ENCODE peak calls at places on chromosomes 11 and 22, in nine cellular contexts. S is stomach, P is sigmoid colon, V is HCT116, E is suprapubic skin, O is breast epithelium, Z is endothelial cell of umbilical vein, T is transverse colon, L is GM23338. W is an unnamed sample.

GRCh38 chr11:90913131-90913668 is 690.4 kb upstream of the CHORDC1 start:
- DNase-seq in S (no peak), P (no peak), V (no peak), E (no peak), O (no peak), Z (no peak), T (no peak), L (no peak), W (no peak)

GRCh38 chr11:113518716-113519495 is 43.7 kb upstream of the DRD2 start:
- DNase-seq in S (no peak), P (no peak), V (no peak), E (no peak), O (no peak), Z (no peak), T (no peak), L (no peak), W (no peak)

GRCh38 chr11:8870461-8871282 is 40.3 kb upstream of the AKIP1 start:
- DNase-seq in S (peak), P (peak), V (peak), E (peak), O (no peak), Z (peak), T (peak), L (peak), W (peak)

GRCh38 chr22:38213319-38214247 is 11.8 kb downstream of the MAFF start:
- DNase-seq in S (no peak), P (no peak), V (no peak), E (no peak), O (no peak), Z (no peak), T (no peak), L (peak), W (no peak)

GRCh38 chr11:65439331-65440181 is 17.0 kb downstream of the NEAT1 start:
- DNase-seq in S (peak), P (peak), V (no peak), E (peak), O (no peak), Z (peak), T (no peak), L (no peak), W (no peak)

GRCh38 chr22:49106136-49106930 is 721.3 kb downstream of the BRD1 start:
- DNase-seq in S (no peak), P (peak), V (no peak), E (no peak), O (no peak), Z (no peak), T (no peak), L (no peak), W (no peak)

GRCh38 chr11:110565690-110566336 is 136.1 kb downstream of the FDX1 start:
- DNase-seq in S (peak), P (no peak), V (no peak), E (no peak), O (no peak), Z (no peak), T (no peak), L (peak), W (no peak)

GRCh38 chr11:117296881-117297280 is 5.7 kb downstream of the BACE1-AS start:
- DNase-seq in S (no peak), P (no peak), V (no peak), E (no peak), O (no peak), Z (no peak), T (no peak), L (no peak), W (no peak)

GRCh38 chr11:132623496-132623895 is 908.8 kb downstream of the OPCML start:
- DNase-seq in S (no peak), P (no peak), V (no peak), E (no peak), O (no peak), Z (no peak), T (no peak), L (no peak), W (no peak)

GRCh38 chr11:73288873-73289707 is 17.0 kb downstream of the P2RY6 start:
- DNase-seq in S (peak), P (peak), V (peak), E (no peak), O (no peak), Z (peak), T (peak), L (peak), W (peak)

GRCh38 chr22:19176175-19176630 is 2.3 kb downstream of the SLC25A1 start:
- DNase-seq in S (no peak), P (no peak), V (no peak), E (no peak), O (no peak), Z (no peak), T (no peak), L (peak), W (no peak)

GRCh38 chr11:73152086-73152853 is 10.2 kb upstream of the FCHSD2 start:
- DNase-seq in S (peak), P (peak), V (no peak), E (no peak), O (no peak), Z (no peak), T (peak), L (no peak), W (peak)

GRCh38 chr11:86978756-86979608 is 23.8 kb upstream of the FZD4 start:
- DNase-seq in S (no peak), P (no peak), V (peak), E (no peak), O (no peak), Z (peak), T (no peak), L (peak), W (no peak)

GRCh38 chr22:35894464-35894878 is 134.2 kb downstream of the RBFOX2 start:
- DNase-seq in S (no peak), P (peak), V (no peak), E (no peak), O (no peak), Z (no peak), T (peak), L (no peak), W (no peak)

GRCh38 chr11:128506999-128507591 is 80.3 kb downstream of the ETS1 start:
- DNase-seq in S (peak), P (peak), V (no peak), E (peak), O (no peak), Z (peak), T (peak), L (peak), W (no peak)

GRCh38 chr11:85783758-85784157 is 27.2 kb downstream of the SYTL2 start:
- DNase-seq in S (no peak), P (no peak), V (no peak), E (no peak), O (no peak), Z (no peak), T (no peak), L (no peak), W (no peak)

GRCh38 chr22:45999379-45999971 is 22.5 kb upstream of the WNT7B start:
- DNase-seq in S (no peak), P (peak), V (no peak), E (peak), O (no peak), Z (no peak), T (no peak), L (no peak), W (peak)

GRCh38 chr11:124276081-124276480 is 19.9 kb downstream of the OR8G5 start:
- DNase-seq in S (no peak), P (no peak), V (no peak), E (no peak), O (no peak), Z (peak), T (no peak), L (no peak), W (no peak)

GRCh38 chr11:57667065-57667714 is 724 bp upstream of the ZDHHC5 start:
- DNase-seq in S (peak), P (peak), V (peak), E (peak), O (peak), Z (peak), T (peak), L (peak), W (peak)

GRCh38 chr11:129277216-129277838 is 85.2 kb upstream of the ARHGAP32 start:
- DNase-seq in S (no peak), P (no peak), V (no peak), E (no peak), O (no peak), Z (peak), T (no peak), L (no peak), W (no peak)

GRCh38 chr11:63907808-63908530 is 9.0 kb downstream of the RCOR2 start:
- DNase-seq in S (no peak), P (no peak), V (no peak), E (no peak), O (no peak), Z (no peak), T (no peak), L (peak), W (no peak)

GRCh38 chr11:2465201-2466068 is 20.6 kb downstream of the KCNQ1 start:
- DNase-seq in S (peak), P (peak), V (no peak), E (no peak), O (no peak), Z (no peak), T (no peak), L (no peak), W (peak)

GRCh38 chr11:100562102-100562501 is 125.0 kb upstream of the ARHGAP42 start:
- DNase-seq in S (no peak), P (no peak), V (no peak), E (no peak), O (no peak), Z (peak), T (no peak), L (no peak), W (no peak)

GRCh38 chr11:95833378-95833777 is 43.1 kb downstream of the CEP57 start:
- DNase-seq in S (no peak), P (no peak), V (no peak), E (no peak), O (no peak), Z (no peak), T (no peak), L (no peak), W (no peak)

GRCh38 chr11:16012125-16012751 is 344.1 kb downstream of the SOX6 start:
- DNase-seq in S (no peak), P (no peak), V (no peak), E (no peak), O (no peak), Z (peak), T (no peak), L (no peak), W (no peak)

GRCh38 chr11:12674936-12675696 is 895 bp downstream of the TEAD1 start:
- DNase-seq in S (peak), P (peak), V (no peak), E (peak), O (no peak), Z (peak), T (no peak), L (peak), W (no peak)

GRCh38 chr11:10323793-10324170 is 18.9 kb downstream of the ADM start:
- DNase-seq in S (no peak), P (no peak), V (no peak), E (no peak), O (no peak), Z (peak), T (no peak), L (no peak), W (no peak)

GRCh38 chr22:31241200-31241599 is 29.1 kb downstream of the LIMK2 start:
- DNase-seq in S (no peak), P (no peak), V (no peak), E (no peak), O (no peak), Z (peak), T (no peak), L (no peak), W (no peak)

GRCh38 chr11:73233704-73234402 is 15.8 kb downstream of the P2RY2 start:
- DNase-seq in S (no peak), P (peak), V (no peak), E (peak), O (peak), Z (no peak), T (peak), L (no peak), W (no peak)

GRCh38 chr11:24239016-24239720 is 257.7 kb upstream of the LUZP2 start:
- DNase-seq in S (no peak), P (no peak), V (no peak), E (no peak), O (no peak), Z (no peak), T (no peak), L (no peak), W (no peak)

GRCh38 chr11:47179655-47179991 is 2.9 kb upstream of the ARFGAP2 start:
- DNase-seq in S (peak), P (no peak), V (no peak), E (no peak), O (no peak), Z (peak), T (no peak), L (peak), W (no peak)

GRCh38 chr22:24244144-24244787 is 616 bp downstream of the GGT5 start:
- DNase-seq in S (no peak), P (no peak), V (no peak), E (no peak), O (no peak), Z (peak), T (no peak), L (no peak), W (peak)
- TF ChIP-seq POLR2AphosphoS5 in S (no peak), P (no peak), V (no peak), E (no peak), O (no peak), Z (no peak), T (no peak), L (no peak), W (no peak)

GRCh38 chr22:27238935-27239510 is 562.5 kb downstream of the MN1 start:
- DNase-seq in S (no peak), P (peak), V (no peak), E (no peak), O (no peak), Z (peak), T (no peak), L (no peak), W (no peak)
- TF ChIP-seq POLR2AphosphoS5 in S (peak), P (peak), V (no peak), E (no peak), O (no peak), Z (peak), T (no peak), L (no peak), W (peak)

GRCh38 chr11:35168606-35169200 is 29.7 kb downstream of the CD44 start:
- DNase-seq in S (no peak), P (no peak), V (no peak), E (no peak), O (no peak), Z (no peak), T (no peak), L (no peak), W (no peak)

GRCh38 chr11:35165416-35166368 is 26.7 kb downstream of the CD44 start:
- DNase-seq in S (peak), P (no peak), V (no peak), E (no peak), O (no peak), Z (peak), T (peak), L (no peak), W (peak)

GRCh38 chr11:35166369-35167360 is 27.7 kb downstream of the CD44 start:
- DNase-seq in S (no peak), P (peak), V (peak), E (no peak), O (no peak), Z (peak), T (no peak), L (no peak), W (peak)

GRCh38 chr11:35169754-35170153 is 30.8 kb downstream of the CD44 start:
- DNase-seq in S (no peak), P (no peak), V (no peak), E (no peak), O (no peak), Z (no peak), T (no peak), L (no peak), W (no peak)

GRCh38 chr11:35167451-35167954 is 28.5 kb downstream of the CD44 start:
- DNase-seq in S (no peak), P (peak), V (no peak), E (no peak), O (no peak), Z (no peak), T (no peak), L (no peak), W (no peak)
- TF ChIP-seq POLR2AphosphoS5 in S (no peak), P (peak), V (no peak), E (no peak), O (no peak), Z (no peak), T (peak), L (no peak), W (no peak)

DNA sequence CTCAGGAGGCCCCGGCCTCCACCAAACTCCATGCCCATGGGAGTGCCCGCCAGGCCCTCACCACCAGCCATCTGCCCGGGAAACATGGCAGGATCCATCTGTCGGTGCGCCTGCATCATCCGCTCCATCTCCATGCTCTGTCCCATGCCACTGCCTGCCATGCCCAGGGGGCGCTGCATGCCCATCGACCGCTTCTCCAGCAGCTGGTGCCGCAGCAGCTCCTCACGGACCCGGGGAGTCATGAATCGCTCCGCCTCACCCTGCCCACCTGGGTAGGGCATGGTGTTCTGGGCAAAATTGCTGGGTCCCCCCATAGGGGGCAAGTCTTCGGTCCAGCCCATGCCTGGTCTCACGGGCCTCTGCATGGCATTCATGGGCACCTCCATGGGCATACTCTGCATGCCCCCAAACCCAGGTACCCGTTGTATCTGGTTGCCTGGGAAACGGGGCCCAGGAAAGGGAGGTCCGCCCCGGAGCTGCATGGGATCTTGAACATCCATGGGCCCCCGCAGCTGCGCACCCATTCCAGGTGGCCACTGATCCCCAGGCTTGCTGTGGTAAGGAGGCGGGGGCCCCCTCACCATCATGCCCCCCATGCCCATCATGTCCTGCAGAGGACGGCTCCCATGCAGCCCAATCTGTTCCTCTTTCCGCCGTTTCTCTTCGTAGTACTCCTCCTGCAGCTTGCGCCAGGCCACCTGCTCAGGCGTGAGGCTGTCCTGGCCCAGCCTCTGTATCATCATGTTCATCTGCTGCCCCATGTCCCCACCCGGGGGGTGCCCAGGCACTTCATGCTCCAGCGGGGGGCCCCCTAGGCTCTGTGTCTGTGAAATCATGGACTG is 18.0 kb downstream of the CXCR5 start:
- DNase-seq in S (no peak), P (peak), V (no peak), E (peak), O (no peak), Z (no peak), T (no peak), L (no peak), W (peak)
- TF ChIP-seq POLR2AphosphoS5 in S (no peak), P (peak), V (peak), E (no peak), O (no peak), Z (no peak), T (no peak), L (no peak), W (no peak)

GRCh38 chr11:61686469-61686868 is 6.3 kb downstream of the DAGLA start:
- DNase-seq in S (no peak), P (no peak), V (no peak), E (no peak), O (no peak), Z (no peak), T (no peak), L (no peak), W (no peak)
- TF ChIP-seq POLR2AphosphoS5 in S (no peak), P (no peak), V (no peak), E (no peak), O (no peak), Z (no peak), T (no peak), L (no peak), W (no peak)

W was measured in spleen.